ENCODE peak calls at places on chromosomes 6 and 20, in six cellular contexts. N, K, O, T, I and L are unnamed samples.

GRCh38 chr6:19337103-19337502 is 500.1 kb upstream of the ID4 start:
- DNase-seq in N (no peak), K (no peak), O (no peak), T (no peak), I (no peak), L (no peak)

GRCh38 chr6:131212928-131213327 is 77.7 kb downstream of the AKAP7 start:
- DNase-seq in N (no peak), K (no peak), O (no peak), T (no peak), I (no peak), L (no peak)

GRCh38 chr6:41467627-41468404 is 78.4 kb upstream of the FOXP4 start:
- DNase-seq in N (no peak), K (no peak), O (no peak), T (no peak), I (no peak), L (no peak)

GRCh38 chr20:34637245-34638185 is 39.4 kb downstream of the PIGU start:
- DNase-seq in N (peak; percentile 74), K (no peak), O (peak; percentile 37), T (no peak), I (peak; percentile 61), L (peak; percentile 21)

GRCh38 chr6:142413111-142413510 is 111.3 kb downstream of the ADGRG6 start:
- DNase-seq in N (no peak), K (no peak), O (no peak), T (no peak), I (no peak), L (no peak)

GRCh38 chr6:170050591-170051041 is 240.3 kb downstream of the DLL1 start:
- DNase-seq in N (no peak), K (no peak), O (no peak), T (peak; percentile 9), I (no peak), L (no peak)

GRCh38 chr6:52663120-52663934 is 7.6 kb upstream of the TMEM14A start:
- DNase-seq in N (no peak), K (peak; percentile 69), O (peak; percentile 29), T (peak; percentile 43), I (peak; percentile 78), L (no peak)

GRCh38 chr20:62772994-62773858 is 23.0 kb upstream of the MRGBP start:
- DNase-seq in N (no peak), K (no peak), O (no peak), T (no peak), I (no peak), L (no peak)

GRCh38 chr20:47149939-47150338 is 206.6 kb downstream of the ZMYND8 start:
- DNase-seq in N (no peak), K (no peak), O (no peak), T (no peak), I (no peak), L (no peak)

GRCh38 chr20:1870792-1871550 is 24.2 kb upstream of the SIRPA start:
- DNase-seq in N (no peak), K (no peak), O (no peak), T (no peak), I (no peak), L (no peak)

GRCh38 chr6:144335914-144336313 is 50.8 kb downstream of the UTRN start:
- DNase-seq in N (no peak), K (no peak), O (no peak), T (no peak), I (no peak), L (no peak)

GRCh38 chr6:143034689-143035334 is 25.9 kb upstream of the AIG1 start:
- DNase-seq in N (no peak), K (no peak), O (no peak), T (no peak), I (no peak), L (no peak)

GRCh38 chr6:22436134-22436533 is 133.2 kb upstream of the HDGFL1 start:
- DNase-seq in N (no peak), K (no peak), O (no peak), T (no peak), I (no peak), L (no peak)

DNA sequence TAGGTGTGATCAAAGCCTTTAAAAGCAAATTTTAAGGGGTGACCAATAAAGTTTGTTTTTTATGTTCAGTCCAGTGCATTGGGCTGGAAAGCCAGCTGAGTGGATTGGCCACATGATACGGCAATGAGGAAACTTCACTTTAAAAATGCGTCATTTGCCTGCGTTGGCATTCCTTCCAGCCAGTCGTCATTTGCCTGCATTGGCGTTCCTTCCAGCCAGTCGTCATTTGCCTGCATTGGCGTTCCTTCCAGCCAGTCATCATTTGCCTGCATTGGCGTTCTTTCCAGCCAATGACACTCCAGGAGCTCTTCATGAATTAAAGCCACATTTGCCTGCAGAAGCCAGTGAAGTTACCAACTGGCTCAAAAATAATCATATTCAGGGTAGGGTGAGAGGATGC is 378.6 kb downstream of the SMOC2 start:
- DNase-seq in N (no peak), K (no peak), O (no peak), T (no peak), I (no peak), L (peak; percentile 18)
- H3K4me3 ChIP-seq in N (no peak overlapping the region), K (no peak overlapping the region), O (no peak overlapping the region), T (no peak overlapping the region), I (no peak overlapping the region), L (no peak overlapping the region)

DNA sequence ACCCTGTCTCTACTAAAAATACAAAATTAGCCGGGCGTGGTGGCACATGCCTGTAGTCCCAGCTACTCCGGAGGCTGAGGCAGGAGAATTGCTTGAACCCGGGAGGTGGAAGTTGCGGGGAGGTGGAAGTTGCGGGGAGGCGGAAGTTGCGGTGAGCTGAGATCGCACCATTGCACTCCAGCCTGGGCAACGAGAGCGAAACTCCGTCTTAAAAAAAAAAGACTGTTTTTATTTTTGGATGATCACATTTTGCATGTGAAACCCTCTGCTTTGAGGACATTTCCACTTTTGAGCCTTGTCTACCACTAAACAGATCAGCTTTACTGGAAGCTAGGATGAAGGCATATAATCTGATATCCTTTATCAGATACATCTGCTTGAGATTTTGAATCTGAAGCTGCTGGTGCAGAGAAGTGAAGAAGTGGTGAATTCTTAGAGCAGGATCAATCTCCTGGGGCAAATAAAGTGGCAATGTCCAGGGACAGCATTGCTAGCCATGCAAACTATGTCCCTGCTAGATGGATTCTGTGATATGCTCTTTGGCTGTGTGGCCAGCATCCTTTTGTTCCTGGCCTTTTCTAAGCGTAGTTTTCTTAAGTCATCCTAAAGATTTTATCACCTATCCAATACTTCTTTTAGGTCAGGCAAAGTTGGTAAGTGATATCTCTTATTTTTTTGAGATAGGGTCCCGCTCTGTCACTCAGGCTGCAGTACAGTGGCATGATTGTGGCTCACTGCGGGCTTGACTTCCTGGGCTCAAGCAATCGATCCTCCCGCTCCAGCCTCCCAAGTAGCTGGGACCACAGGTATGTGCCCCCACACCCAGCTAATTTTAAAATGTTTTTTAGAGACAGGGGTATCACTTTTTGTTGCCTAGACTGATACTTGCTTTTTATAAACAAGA is 23.3 kb downstream of the RBL1 start:
- DNase-seq in N (no peak), K (no peak), O (no peak), T (no peak), I (no peak), L (peak; percentile 42)
- H3K4me3 ChIP-seq in N (no peak overlapping the region), K (no peak overlapping the region), O (no peak overlapping the region), T (no peak overlapping the region), I (no peak overlapping the region), L (no peak overlapping the region)

GRCh38 chr20:9141916-9142315 is 73.0 kb downstream of the PLCB4 start:
- DNase-seq in N (no peak), K (no peak), O (no peak), T (no peak), I (no peak), L (no peak)

GRCh38 chr20:9143926-9144325 is 75.0 kb downstream of the PLCB4 start:
- DNase-seq in N (no peak), K (no peak), O (no peak), T (no peak), I (no peak), L (no peak)

GRCh38 chr20:9144643-9145042 is 75.8 kb downstream of the PLCB4 start:
- DNase-seq in N (no peak), K (no peak), O (no peak), T (no peak), I (no peak), L (no peak)

GRCh38 chr20:9141070-9141469 is 72.2 kb downstream of the PLCB4 start:
- DNase-seq in N (no peak), K (no peak), O (no peak), T (no peak), I (no peak), L (no peak)

GRCh38 chr20:9142809-9143208 is 73.9 kb downstream of the PLCB4 start:
- DNase-seq in N (no peak), K (no peak), O (no peak), T (no peak), I (no peak), L (no peak)
- H3K4me3 ChIP-seq in N (no peak overlapping the region), K (no peak overlapping the region), O (no peak overlapping the region), T (no peak overlapping the region), I (no peak overlapping the region), L (no peak overlapping the region)

DNA sequence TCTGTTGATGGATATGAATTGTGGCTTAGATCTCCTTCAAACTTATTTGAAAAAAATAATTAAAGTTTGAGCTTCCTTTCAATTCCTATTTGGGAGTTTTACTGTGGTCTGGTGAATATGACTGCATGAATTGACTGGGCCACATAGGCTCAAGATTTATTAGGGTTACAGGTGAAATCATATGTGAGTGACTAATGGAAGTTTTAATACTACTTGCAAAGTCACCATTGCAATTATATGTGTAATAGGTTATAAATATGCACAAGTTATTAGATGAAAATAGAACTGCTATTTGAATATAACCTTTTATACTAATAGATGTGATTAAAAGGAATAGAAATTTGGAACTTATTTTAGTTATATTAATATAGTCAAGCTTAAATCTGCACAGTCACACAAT is 712.1 kb upstream of the MMS22L start:
- DNase-seq in N (no peak), K (no peak), O (no peak), T (no peak), I (no peak), L (no peak)
- H3K4me3 ChIP-seq in N (no peak overlapping the region), K (no peak overlapping the region), O (no peak overlapping the region), T (no peak overlapping the region), I (no peak overlapping the region), L (no peak overlapping the region)

DNA sequence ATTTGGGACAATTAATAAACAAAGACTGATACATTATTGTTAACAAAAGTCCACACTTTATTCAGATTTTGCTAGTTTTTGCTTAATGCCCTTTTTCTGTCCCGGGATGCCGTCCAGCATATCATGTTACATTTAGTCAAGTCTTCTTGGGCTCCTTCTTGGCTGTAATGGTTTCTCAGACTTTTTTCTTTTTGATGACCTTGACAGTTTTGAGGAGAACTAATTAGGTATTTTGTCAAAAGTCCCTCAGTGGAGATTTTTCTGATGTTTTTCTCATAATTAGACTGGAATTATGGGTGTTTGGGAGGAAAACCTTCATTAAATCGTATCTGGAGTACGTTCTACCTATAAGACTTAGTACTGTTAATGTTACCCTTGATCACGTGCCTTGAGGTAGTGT is 177.2 kb downstream of the MCHR2 start:
- DNase-seq in N (no peak), K (no peak), O (no peak), T (no peak), I (no peak), L (no peak)
- H3K4me3 ChIP-seq in N (no peak overlapping the region), K (no peak overlapping the region), O (no peak overlapping the region), T (no peak overlapping the region), I (no peak overlapping the region), L (no peak overlapping the region)

GRCh38 chr6:162099685-162100084 is 627.9 kb downstream of the PRKN start:
- DNase-seq in N (no peak), K (no peak), O (peak; percentile 41), T (no peak), I (no peak), L (no peak)
- H3K4me3 ChIP-seq in N (no peak overlapping the region), K (no peak overlapping the region), O (no peak overlapping the region), T (no peak overlapping the region), I (no peak overlapping the region), L (no peak overlapping the region)

GRCh38 chr20:13996265-13996664 is 949 bp downstream of the MACROD2 start:
- DNase-seq in N (no peak), K (no peak), O (no peak), T (no peak), I (no peak), L (no peak)
- H3K4me3 ChIP-seq in N (peak overlapping the region; percentile 60), K (peak overlapping the region; percentile 77), O (peak overlapping the region; percentile 84), T (peak overlapping the region; percentile 90), I (no peak overlapping the region), L (peak overlapping the region; percentile 38)